ENCODE peak calls at places on chromosomes 12 and 14, in eight cellular contexts. V, K, Z, C, Q, W, S and B are unnamed samples.

GRCh38 chr14:59343585-59343984 is 121.6 kb downstream of the GPR135 start:
- DNase-seq in V (no peak), K (no peak), Z (no peak), C (peak; percentile 13), Q (peak; percentile 41), W (no peak), S (no peak), B (no peak)

GRCh38 chr12:10189653-10190052 is 10.8 kb downstream of the TMEM52B start:
- DNase-seq in V (peak; percentile 70), K (no peak), Z (no peak), C (peak; percentile 40), Q (no peak), W (no peak), S (no peak), B (no peak)

GRCh38 chr12:117105902-117106301 is 6.7 kb upstream of the TESC start:
- DNase-seq in V (no peak), K (peak; percentile 32), Z (no peak), C (peak; percentile 81), Q (peak; percentile 70), W (no peak), S (no peak), B (peak; percentile 75)

GRCh38 chr14:92122351-92122677 is 545 bp downstream of the CPSF2 start:
- DNase-seq in V (peak; percentile 43), K (peak; percentile 12), Z (no peak), C (no peak), Q (peak; percentile 44), W (peak; percentile 57), S (no peak), B (no peak)

GRCh38 chr12:68804654-68805591 is 3.1 kb upstream of the MDM2 start:
- DNase-seq in V (no peak), K (no peak), Z (no peak), C (no peak), Q (no peak), W (no peak), S (peak; percentile 85), B (no peak)

GRCh38 chr12:104465379-104465778 is 8.6 kb downstream of the CHST11 start:
- DNase-seq in V (no peak), K (no peak), Z (no peak), C (no peak), Q (no peak), W (no peak), S (no peak), B (no peak)

GRCh38 chr12:113720629-113721028 is 245.5 kb downstream of the RBM19 start:
- DNase-seq in V (no peak), K (no peak), Z (no peak), C (no peak), Q (no peak), W (no peak), S (no peak), B (no peak)

GRCh38 chr12:109606261-109607028 is 32.9 kb downstream of the MVK start:
- DNase-seq in V (peak; percentile 37), K (no peak), Z (no peak), C (no peak), Q (no peak), W (peak; percentile 38), S (no peak), B (no peak)

GRCh38 chr14:35261774-35262173 is 30.4 kb upstream of the PSMA6 start:
- DNase-seq in V (peak; percentile 11), K (no peak), Z (no peak), C (no peak), Q (no peak), W (no peak), S (no peak), B (no peak)

GRCh38 chr12:66662729-66663128 is 16.1 kb downstream of the GRIP1 start:
- DNase-seq in V (peak; percentile 70), K (no peak), Z (no peak), C (peak; percentile 80), Q (peak; percentile 68), W (no peak), S (no peak), B (no peak)

GRCh38 chr12:17875230-17875629 is 214.8 kb downstream of the RERGL start:
- DNase-seq in V (no peak), K (no peak), Z (no peak), C (no peak), Q (peak; percentile 27), W (no peak), S (no peak), B (no peak)

GRCh38 chr14:74501135-74501614 is 7.6 kb downstream of the ISCA2 start:
- DNase-seq in V (peak; percentile 77), K (no peak), Z (no peak), C (peak; percentile 75), Q (peak; percentile 63), W (peak; percentile 77), S (peak; percentile 92), B (no peak)